ENCODE peak calls at places on chromosomes 2 and 18, in six cellular contexts. C is stomach, W is A549, K is tibial artery, B is HCT116, U is MM.1S. Z is an unnamed sample. For H3K4me1, the result is how much of the 10 kb centered on the place peaks cover.

GRCh38 chr2:241818943-241819270 is 9.9 kb downstream of the NEU4 start:
- DNase-seq in C (peak), W (no peak), K (no peak), B (no peak), U (no peak), Z (no peak)

GRCh38 chr2:104404546-104404945 is 449.4 kb upstream of the POU3F3 start:
- DNase-seq in C (no peak), W (no peak), K (no peak), B (no peak), U (no peak), Z (no peak)

GRCh38 chr2:191892391-191892790 is 45.5 kb upstream of the CAVIN2 start:
- DNase-seq in C (no peak), W (no peak), K (no peak), B (no peak), U (peak), Z (no peak)

GRCh38 chr2:151261240-151261976 is at the start of gene RBM43:
- DNase-seq in C (peak), W (peak), K (peak), B (peak), U (peak), Z (peak)

GRCh38 chr18:14781671-14782070 is 33.7 kb downstream of the ANKRD30B start:
- DNase-seq in C (peak), W (no peak), K (no peak), B (no peak), U (no peak), Z (no peak)

GRCh38 chr2:101109451-101110140 is 41.6 kb downstream of the TBC1D8 start:
- DNase-seq in C (no peak), W (no peak), K (no peak), B (no peak), U (no peak), Z (no peak)

GRCh38 chr2:131042161-131042775 is 51.0 kb downstream of the FAM168B start:
- DNase-seq in C (no peak), W (no peak), K (no peak), B (no peak), U (no peak), Z (no peak)

GRCh38 chr18:12257996-12258718 is 4.0 kb downstream of the CIDEA start:
- DNase-seq in C (no peak), W (no peak), K (no peak), B (no peak), U (no peak), Z (no peak)

GRCh38 chr2:230757476-230757875 is 44.8 kb downstream of the CAB39 start:
- DNase-seq in C (no peak), W (no peak), K (no peak), B (no peak), U (no peak), Z (no peak)

GRCh38 chr18:23291456-23292205 is 156.3 kb downstream of the CABLES1 start:
- DNase-seq in C (no peak), W (no peak), K (no peak), B (peak), U (no peak), Z (no peak)

GRCh38 chr18:45019469-45019868 is 338.8 kb downstream of the SETBP1 start:
- DNase-seq in C (no peak), W (no peak), K (no peak), B (no peak), U (no peak), Z (no peak)

GRCh38 chr18:58842978-58843661 is 21.6 kb upstream of the ZNF532 start:
- DNase-seq in C (no peak), W (no peak), K (no peak), B (no peak), U (no peak), Z (no peak)

GRCh38 chr2:103525757-103526156 is 763.9 kb downstream of the TMEM182 start:
- DNase-seq in C (no peak), W (no peak), K (no peak), B (no peak), U (no peak), Z (no peak)

GRCh38 chr2:216410550-216410949 is 1.7 kb upstream of the SMARCAL1 start:
- DNase-seq in C (no peak), W (no peak), K (no peak), B (no peak), U (no peak), Z (no peak)

GRCh38 chr18:59606193-59607175 is 90.7 kb downstream of the CCBE1 start:
- DNase-seq in C (no peak), W (no peak), K (no peak), B (no peak), U (no peak), Z (no peak)

GRCh38 chr2:39413063-39413722 is 23.9 kb downstream of the MAP4K3 start:
- DNase-seq in C (no peak), W (no peak), K (no peak), B (no peak), U (peak), Z (no peak)

GRCh38 chr2:148888003-148888501 is 13.0 kb downstream of the KIF5C start:
- DNase-seq in C (no peak), W (no peak), K (no peak), B (no peak), U (no peak), Z (no peak)

GRCh38 chr2:219630770-219631405 is 3.5 kb downstream of the SLC4A3 start:
- DNase-seq in C (no peak), W (no peak), K (no peak), B (no peak), U (no peak), Z (no peak)

GRCh38 chr18:26479686-26480079 is 68.7 kb downstream of the KCTD1 start:
- DNase-seq in C (no peak), W (no peak), K (no peak), B (no peak), U (no peak), Z (no peak)

GRCh38 chr2:172642301-172643020 is 86.6 kb downstream of the PDK1 start:
- DNase-seq in C (no peak), W (no peak), K (no peak), B (no peak), U (no peak), Z (no peak)

GRCh38 chr2:95296036-95296435 is 1.1 kb upstream of the KCNIP3 start:
- DNase-seq in C (no peak), W (no peak), K (no peak), B (no peak), U (no peak), Z (no peak)

GRCh38 chr18:961644-962355 is 57.1 kb downstream of the ADCYAP1 start:
- DNase-seq in C (no peak), W (no peak), K (no peak), B (peak), U (peak), Z (no peak)

GRCh38 chr2:225017713-225018112 is 24.6 kb downstream of the DOCK10 start:
- DNase-seq in C (no peak), W (no peak), K (no peak), B (no peak), U (no peak), Z (no peak)

GRCh38 chr2:120780402-120780801 is 44.7 kb downstream of the GLI2 start:
- DNase-seq in C (no peak), W (no peak), K (no peak), B (no peak), U (no peak), Z (no peak)

GRCh38 chr18:54193786-54194185 is 30.7 kb downstream of the MBD2 start:
- DNase-seq in C (no peak), W (no peak), K (no peak), B (no peak), U (no peak), Z (no peak)

GRCh38 chr2:120691410-120691809 is 44.3 kb upstream of the GLI2 start:
- DNase-seq in C (no peak), W (no peak), K (no peak), B (no peak), U (no peak), Z (no peak)

GRCh38 chr2:857081-857480 is 93.6 kb upstream of the SNTG2 start:
- DNase-seq in C (no peak), W (no peak), K (no peak), B (no peak), U (no peak), Z (no peak)

GRCh38 chr2:219459460-219460311 is 25.0 kb downstream of the SPEG start:
- DNase-seq in C (peak), W (peak), K (peak), B (no peak), U (no peak), Z (no peak)

GRCh38 chr18:34624551-34624950 is 85.5 kb upstream of the DTNA start:
- DNase-seq in C (no peak), W (no peak), K (no peak), B (no peak), U (no peak), Z (no peak)

GRCh38 chr2:43220982-43221659 is 5.3 kb downstream of the ZFP36L2 start:
- DNase-seq in C (peak), W (no peak), K (peak), B (no peak), U (peak), Z (peak)

GRCh38 chr2:28610583-28611201 is 114.8 kb downstream of the PLB1 start:
- DNase-seq in C (peak), W (peak), K (peak), B (peak), U (no peak), Z (no peak)

GRCh38 chr2:54755641-54756326 is 32.3 kb downstream of the EML6 start:
- DNase-seq in C (no peak), W (no peak), K (no peak), B (no peak), U (peak), Z (no peak)
- H3K4me1 ChIP-seq in C (under half), W (under half), K (under half), B (under half), U (under half), Z (under half)

GRCh38 chr2:209685963-209686362 is 85.7 kb upstream of the UNC80 start:
- DNase-seq in C (no peak), W (no peak), K (no peak), B (no peak), U (no peak), Z (no peak)
- TF ChIP-seq CTCF in C (no peak), W (no peak), K (no peak), B (no peak), U (no peak), Z (no peak)

GRCh38 chr2:66578067-66578852 is 143.3 kb downstream of the MEIS1 start:
- DNase-seq in C (no peak), W (no peak), K (no peak), B (no peak), U (no peak), Z (no peak)
- H3K4me3 ChIP-seq in C (peak), W (peak), K (no peak), B (no peak), U (no peak), Z (peak)

GRCh38 chr2:20595439-20596192 is 55.3 kb downstream of the HS1BP3 start:
- DNase-seq in C (peak), W (no peak), K (peak), B (no peak), U (peak), Z (no peak)

GRCh38 chr2:20599001-20599600 is 51.8 kb downstream of the HS1BP3 start:
- DNase-seq in C (peak), W (no peak), K (peak), B (no peak), U (no peak), Z (no peak)

GRCh38 chr2:20597868-20598183 is 53.1 kb downstream of the HS1BP3 start:
- DNase-seq in C (no peak), W (no peak), K (peak), B (no peak), U (no peak), Z (no peak)

GRCh38 chr2:20596193-20596972 is 54.5 kb downstream of the HS1BP3 start:
- DNase-seq in C (peak), W (no peak), K (no peak), B (no peak), U (no peak), Z (no peak)

DNA sequence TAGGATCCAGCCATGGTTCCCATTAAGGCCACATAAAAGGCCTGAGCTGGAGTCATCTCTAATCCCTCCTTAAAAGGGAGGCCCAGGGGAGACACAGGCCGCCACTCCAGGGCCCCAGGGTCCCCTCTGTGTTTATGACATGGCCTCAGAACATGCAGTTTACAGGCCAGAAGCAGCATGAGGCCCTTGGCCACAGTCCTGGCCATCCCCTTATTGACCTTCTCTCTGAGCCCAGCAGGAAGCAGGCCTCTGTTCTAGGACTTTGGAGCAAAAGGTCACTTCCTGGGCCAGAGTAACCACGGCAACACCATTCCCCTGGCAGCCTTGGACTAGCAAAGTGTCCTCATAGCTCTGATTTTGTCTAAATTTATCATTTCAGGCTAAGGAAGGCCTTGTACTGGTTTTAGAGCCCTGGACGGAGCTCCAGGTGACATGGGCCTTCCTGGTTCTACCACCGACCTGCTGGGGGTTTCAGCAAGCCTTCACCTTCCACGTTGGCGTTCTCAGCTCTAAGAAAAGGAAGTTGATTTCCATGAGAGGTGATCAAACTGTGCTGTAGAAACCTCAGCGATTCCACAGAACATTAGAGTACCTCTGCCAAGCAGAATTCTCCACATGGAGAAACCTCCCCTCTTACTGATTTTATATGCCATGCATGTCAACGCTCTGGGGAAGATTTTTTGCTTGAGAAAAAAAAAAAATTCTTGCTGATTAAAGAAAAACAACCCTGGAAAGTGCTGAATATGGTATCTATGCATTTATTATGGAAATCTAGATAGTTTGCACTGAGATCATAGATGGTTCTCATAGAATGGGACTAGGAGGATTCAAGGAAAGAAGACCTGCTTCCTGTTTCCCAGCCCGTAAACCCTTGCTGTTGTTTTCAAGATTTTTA is 53.7 kb downstream of the HS1BP3 start:
- DNase-seq in C (peak), W (no peak), K (peak), B (no peak), U (no peak), Z (no peak)
- H3K4me1 ChIP-seq in C (half or more), W (half or more), K (half or more), B (half or more), U (under half), Z (half or more)